ENCODE peak calls at places on chromosomes 16 and 17, in six cellular contexts. One of them, this sample, is unnamed.

GRCh38 chr16:263182-263774 is 12.5 kb downstream of the RGS11 start:
- DNase-seq in naive thymus-derived CD4-positive, alpha-beta T cell: no peak
- DNase-seq in aorta: no peak
- DNase-seq in endodermal cell: no peak
- DNase-seq in neuronal stem cell: no peak
- DNase-seq in gastrocnemius medialis: no peak
- DNase-seq in this sample: no peak

GRCh38 chr16:87550510-87550961 is 51.8 kb upstream of the JPH3 start:
- DNase-seq in aorta: no peak
- DNase-seq in endodermal cell: peak; percentile 90
- DNase-seq in neuronal stem cell: peak; percentile 33
- DNase-seq in gastrocnemius medialis: no peak
- DNase-seq in naive thymus-derived CD4-positive, alpha-beta T cell: peak; percentile 26
- DNase-seq in this sample: peak; percentile 43

GRCh38 chr16:75931970-75932369 is 205.7 kb upstream of the CPHXL start:
- DNase-seq in naive thymus-derived CD4-positive, alpha-beta T cell: no peak
- DNase-seq in gastrocnemius medialis: no peak
- DNase-seq in aorta: no peak
- DNase-seq in neuronal stem cell: no peak
- DNase-seq in endodermal cell: no peak
- DNase-seq in this sample: no peak

GRCh38 chr17:5396612-5397011 is 22.9 kb downstream of the NUP88 start:
- DNase-seq in aorta: no peak
- DNase-seq in gastrocnemius medialis: no peak
- DNase-seq in endodermal cell: no peak
- DNase-seq in naive thymus-derived CD4-positive, alpha-beta T cell: no peak
- DNase-seq in neuronal stem cell: no peak
- DNase-seq in this sample: no peak

GRCh38 chr16:81003610-81004460 is 2.9 kb downstream of the CMC2 start:
- DNase-seq in neuronal stem cell: no peak
- DNase-seq in gastrocnemius medialis: no peak
- DNase-seq in naive thymus-derived CD4-positive, alpha-beta T cell: no peak
- DNase-seq in endodermal cell: no peak
- DNase-seq in aorta: no peak
- DNase-seq in this sample: no peak

GRCh38 chr16:82203198-82203597 is 33.2 kb upstream of the MPHOSPH6 start:
- DNase-seq in naive thymus-derived CD4-positive, alpha-beta T cell: no peak
- DNase-seq in gastrocnemius medialis: no peak
- DNase-seq in endodermal cell: no peak
- DNase-seq in aorta: no peak
- DNase-seq in neuronal stem cell: no peak
- DNase-seq in this sample: no peak

GRCh38 chr17:9529033-9529748 is 46.4 kb downstream of the STX8 start:
- DNase-seq in naive thymus-derived CD4-positive, alpha-beta T cell: no peak
- DNase-seq in gastrocnemius medialis: no peak
- DNase-seq in aorta: no peak
- DNase-seq in endodermal cell: no peak
- DNase-seq in neuronal stem cell: no peak
- DNase-seq in this sample: no peak

GRCh38 chr16:25012525-25012991 is 2.6 kb downstream of the ARHGAP17 start:
- DNase-seq in neuronal stem cell: no peak
- DNase-seq in gastrocnemius medialis: no peak
- DNase-seq in naive thymus-derived CD4-positive, alpha-beta T cell: no peak
- DNase-seq in endodermal cell: no peak
- DNase-seq in aorta: no peak
- DNase-seq in this sample: no peak

GRCh38 chr17:69547947-69548346 is 133.4 kb downstream of the MAP2K6 start:
- DNase-seq in endodermal cell: no peak
- DNase-seq in aorta: no peak
- DNase-seq in neuronal stem cell: no peak
- DNase-seq in naive thymus-derived CD4-positive, alpha-beta T cell: no peak
- DNase-seq in gastrocnemius medialis: no peak
- DNase-seq in this sample: no peak

GRCh38 chr16:28210979-28211505 is 723 bp downstream of the XPO6 start:
- DNase-seq in endodermal cell: peak; percentile 68
- DNase-seq in aorta: peak; percentile 86
- DNase-seq in neuronal stem cell: peak; percentile 11
- DNase-seq in naive thymus-derived CD4-positive, alpha-beta T cell: peak; percentile 38
- DNase-seq in gastrocnemius medialis: peak; percentile 57
- DNase-seq in this sample: peak; percentile 74

GRCh38 chr16:3362931-3363330 is 7.2 kb downstream of the OR2C1 start:
- DNase-seq in neuronal stem cell: no peak
- DNase-seq in aorta: no peak
- DNase-seq in endodermal cell: no peak
- DNase-seq in gastrocnemius medialis: no peak
- DNase-seq in naive thymus-derived CD4-positive, alpha-beta T cell: no peak
- DNase-seq in this sample: no peak

GRCh38 chr17:20095366-20096080 is 86.4 kb downstream of the SPECC1 start:
- DNase-seq in endodermal cell: peak; percentile 90
- DNase-seq in gastrocnemius medialis: no peak
- DNase-seq in naive thymus-derived CD4-positive, alpha-beta T cell: no peak
- DNase-seq in neuronal stem cell: peak; percentile 46
- DNase-seq in aorta: peak; percentile 83
- DNase-seq in this sample: peak; percentile 50

GRCh38 chr17:596287-596686 is 118.4 kb downstream of the VPS53 start:
- DNase-seq in gastrocnemius medialis: no peak
- DNase-seq in endodermal cell: no peak
- DNase-seq in neuronal stem cell: no peak
- DNase-seq in naive thymus-derived CD4-positive, alpha-beta T cell: no peak
- DNase-seq in aorta: no peak
- DNase-seq in this sample: peak; percentile 53

GRCh38 chr16:17277981-17278381 is 192.8 kb downstream of the XYLT1 start:
- DNase-seq in gastrocnemius medialis: no peak
- DNase-seq in neuronal stem cell: no peak
- DNase-seq in endodermal cell: peak; percentile 86
- DNase-seq in naive thymus-derived CD4-positive, alpha-beta T cell: no peak
- DNase-seq in aorta: peak; percentile 53
- DNase-seq in this sample: peak; percentile 67

GRCh38 chr16:75244844-75245758 is 6.3 kb downstream of the BCAR1 start:
- DNase-seq in gastrocnemius medialis: peak; percentile 92
- DNase-seq in endodermal cell: peak; percentile 95
- DNase-seq in naive thymus-derived CD4-positive, alpha-beta T cell: no peak
- DNase-seq in neuronal stem cell: peak; percentile 75
- DNase-seq in aorta: peak; percentile 95
- DNase-seq in this sample: peak; percentile 96

GRCh38 chr17:1006054-1006453 is 9.1 kb downstream of the TIMM22 start:
- DNase-seq in gastrocnemius medialis: no peak
- DNase-seq in neuronal stem cell: no peak
- DNase-seq in aorta: peak; percentile 54
- DNase-seq in naive thymus-derived CD4-positive, alpha-beta T cell: no peak
- DNase-seq in endodermal cell: no peak
- DNase-seq in this sample: peak; percentile 52

GRCh38 chr17:77530591-77530990 is 389.8 kb downstream of the SEC14L1 start:
- DNase-seq in endodermal cell: peak; percentile 36
- DNase-seq in naive thymus-derived CD4-positive, alpha-beta T cell: no peak
- DNase-seq in gastrocnemius medialis: no peak
- DNase-seq in aorta: no peak
- DNase-seq in neuronal stem cell: no peak
- DNase-seq in this sample: no peak

GRCh38 chr16:83802559-83802958 is 5.2 kb upstream of the HSBP1 start:
- DNase-seq in gastrocnemius medialis: no peak
- DNase-seq in endodermal cell: peak; percentile 70
- DNase-seq in aorta: no peak
- DNase-seq in neuronal stem cell: no peak
- DNase-seq in naive thymus-derived CD4-positive, alpha-beta T cell: no peak
- DNase-seq in this sample: no peak

GRCh38 chr16:74817851-74818250 is 43.2 kb upstream of the FA2H start:
- DNase-seq in neuronal stem cell: no peak
- DNase-seq in naive thymus-derived CD4-positive, alpha-beta T cell: no peak
- DNase-seq in aorta: no peak
- DNase-seq in gastrocnemius medialis: no peak
- DNase-seq in endodermal cell: peak; percentile 71
- DNase-seq in this sample: no peak

GRCh38 chr16:71214771-71215381 is 15.6 kb downstream of the HYDIN start:
- DNase-seq in neuronal stem cell: no peak
- DNase-seq in naive thymus-derived CD4-positive, alpha-beta T cell: no peak
- DNase-seq in endodermal cell: no peak
- DNase-seq in aorta: no peak
- DNase-seq in gastrocnemius medialis: no peak
- DNase-seq in this sample: no peak

DNA sequence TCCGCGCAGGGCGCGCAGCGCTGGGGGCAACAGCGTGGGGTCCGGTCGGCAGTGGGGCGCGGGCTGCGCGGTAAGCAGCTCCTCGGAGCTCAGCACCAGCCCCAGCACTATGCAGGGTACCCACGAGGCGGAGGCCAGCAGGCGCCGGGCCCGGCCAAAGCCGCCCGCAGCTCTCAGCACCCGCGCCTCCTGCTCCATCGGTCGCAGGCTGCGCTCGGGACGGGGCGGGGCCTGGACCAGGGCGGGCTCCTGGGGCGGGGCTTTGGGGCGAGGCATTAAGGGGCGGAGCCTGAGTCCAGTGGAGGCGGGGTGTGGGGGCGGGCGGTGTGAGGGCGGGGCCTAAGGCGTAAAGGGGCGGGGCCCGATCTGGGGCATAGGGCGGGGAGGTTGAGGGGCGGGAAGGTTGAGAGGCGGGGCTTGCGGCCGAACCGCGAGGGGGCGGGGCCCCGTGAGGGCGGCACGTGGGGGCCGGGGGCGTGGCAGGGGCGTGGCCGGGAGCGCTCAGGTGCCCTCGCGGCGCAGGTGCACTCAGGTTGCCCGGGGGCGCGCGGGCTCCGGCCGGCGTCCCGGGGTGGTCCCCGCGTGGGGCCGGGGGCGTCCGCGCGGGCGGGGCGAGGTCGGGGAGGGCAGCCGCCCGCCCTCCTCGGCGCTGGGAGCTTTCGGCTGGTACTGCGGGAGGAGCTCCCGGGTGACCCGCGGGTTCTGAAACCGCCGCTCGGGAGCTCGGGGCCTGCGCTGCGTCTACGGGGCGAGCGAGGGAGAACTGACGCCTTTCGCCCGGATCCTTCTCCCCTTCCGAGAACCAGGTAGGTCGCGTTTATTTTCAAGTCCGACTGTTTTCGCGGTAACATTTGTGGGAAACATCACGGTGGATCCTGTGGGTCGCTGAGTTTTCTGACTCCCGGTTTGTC is 1.4 kb upstream of the SLC22A31 start:
- DNase-seq in aorta: peak; percentile 77
- DNase-seq in endodermal cell: peak; percentile 98
- DNase-seq in gastrocnemius medialis: peak; percentile 38
- DNase-seq in naive thymus-derived CD4-positive, alpha-beta T cell: peak; percentile 62
- DNase-seq in neuronal stem cell: peak; percentile 84
- DNase-seq in this sample: peak; percentile 41
- H3K4me3 ChIP-seq in aorta: no peak overlapping the region
- H3K4me3 ChIP-seq in endodermal cell: no peak overlapping the region
- H3K4me3 ChIP-seq in gastrocnemius medialis: peak overlapping the region; percentile 35
- H3K4me3 ChIP-seq in naive thymus-derived CD4-positive, alpha-beta T cell: no peak overlapping the region
- H3K4me3 ChIP-seq in neuronal stem cell: peak overlapping the region; percentile 84
- H3K4me3 ChIP-seq in this sample: no peak overlapping the region

GRCh38 chr17:76137351-76138233 is 3.5 kb downstream of the FOXJ1 start:
- DNase-seq in neuronal stem cell: no peak
- DNase-seq in endodermal cell: peak; percentile 80
- DNase-seq in naive thymus-derived CD4-positive, alpha-beta T cell: no peak
- DNase-seq in aorta: no peak
- DNase-seq in gastrocnemius medialis: no peak
- DNase-seq in this sample: no peak
- H3K4me1 ChIP-seq in neuronal stem cell: peaks cover 72% of the 10 kb centered on the region
- H3K4me1 ChIP-seq in endodermal cell: peaks cover 32% of the 10 kb centered on the region
- H3K4me1 ChIP-seq in naive thymus-derived CD4-positive, alpha-beta T cell: peaks cover 32% of the 10 kb centered on the region
- H3K4me1 ChIP-seq in aorta: no peaks in the 10 kb centered on the region
- H3K4me1 ChIP-seq in gastrocnemius medialis: peaks cover 20% of the 10 kb centered on the region
- H3K4me1 ChIP-seq in this sample: peaks cover 36% of the 10 kb centered on the region

GRCh38 chr16:31092330-31092729 is 2.3 kb downstream of the VKORC1 start:
- DNase-seq in endodermal cell: no peak
- DNase-seq in neuronal stem cell: no peak
- DNase-seq in aorta: no peak
- DNase-seq in gastrocnemius medialis: no peak
- DNase-seq in naive thymus-derived CD4-positive, alpha-beta T cell: no peak
- DNase-seq in this sample: no peak

GRCh38 chr16:31090540-31090939 is 1.8 kb upstream of the PRSS53 start:
- DNase-seq in gastrocnemius medialis: no peak
- DNase-seq in naive thymus-derived CD4-positive, alpha-beta T cell: no peak
- DNase-seq in neuronal stem cell: no peak
- DNase-seq in endodermal cell: no peak
- DNase-seq in aorta: no peak
- DNase-seq in this sample: no peak

GRCh38 chr16:31094088-31094423 is 541 bp downstream of the VKORC1 start:
- DNase-seq in aorta: peak; percentile 63
- DNase-seq in gastrocnemius medialis: no peak
- DNase-seq in neuronal stem cell: peak; percentile 20
- DNase-seq in endodermal cell: peak; percentile 73
- DNase-seq in naive thymus-derived CD4-positive, alpha-beta T cell: no peak
- DNase-seq in this sample: peak; percentile 33

GRCh38 chr16:31094424-31095120 is at the start of gene VKORC1:
- DNase-seq in neuronal stem cell: peak; percentile 96
- DNase-seq in aorta: peak; percentile 98
- DNase-seq in gastrocnemius medialis: peak; percentile 95
- DNase-seq in naive thymus-derived CD4-positive, alpha-beta T cell: peak; percentile 82
- DNase-seq in endodermal cell: peak; percentile 98
- DNase-seq in this sample: peak; percentile 97

GRCh38 chr16:31093132-31093703 is 1.4 kb downstream of the VKORC1 start:
- DNase-seq in naive thymus-derived CD4-positive, alpha-beta T cell: no peak
- DNase-seq in endodermal cell: peak; percentile 87
- DNase-seq in aorta: no peak
- DNase-seq in neuronal stem cell: peak; percentile 33
- DNase-seq in gastrocnemius medialis: no peak
- DNase-seq in this sample: no peak
- H3K4me3 ChIP-seq in naive thymus-derived CD4-positive, alpha-beta T cell: no peak overlapping the region
- H3K4me3 ChIP-seq in endodermal cell: peak overlapping the region; percentile 95
- H3K4me3 ChIP-seq in aorta: no peak overlapping the region
- H3K4me3 ChIP-seq in neuronal stem cell: no peak overlapping the region
- H3K4me3 ChIP-seq in gastrocnemius medialis: peak overlapping the region; percentile 79
- H3K4me3 ChIP-seq in this sample: no peak overlapping the region

DNA sequence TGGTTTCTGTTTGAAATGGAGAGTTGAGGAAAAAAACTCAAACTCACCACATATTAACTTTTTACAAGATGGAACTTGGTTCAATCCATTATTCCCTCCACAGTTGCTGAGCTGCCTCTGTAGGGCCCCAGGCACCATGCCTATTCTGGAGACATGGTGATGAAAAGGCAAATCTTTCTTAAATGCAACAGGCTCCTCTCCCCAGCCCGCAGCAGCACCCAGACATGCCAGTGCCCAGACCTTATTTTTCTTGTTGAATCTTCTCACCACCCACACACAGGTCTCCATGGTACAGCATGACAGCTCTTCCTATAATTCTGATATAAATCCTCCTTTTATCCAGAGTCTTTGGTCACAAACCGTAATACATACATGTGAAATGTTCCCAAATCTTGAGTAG is 7.6 kb downstream of the CYTH1 start:
- DNase-seq in neuronal stem cell: no peak
- DNase-seq in gastrocnemius medialis: no peak
- DNase-seq in aorta: no peak
- DNase-seq in naive thymus-derived CD4-positive, alpha-beta T cell: no peak
- DNase-seq in endodermal cell: no peak
- DNase-seq in this sample: no peak
- H3K4me1 ChIP-seq in neuronal stem cell: no peaks in the 10 kb centered on the region
- H3K4me1 ChIP-seq in gastrocnemius medialis: peaks cover 25% of the 10 kb centered on the region
- H3K4me1 ChIP-seq in aorta: no peaks in the 10 kb centered on the region
- H3K4me1 ChIP-seq in naive thymus-derived CD4-positive, alpha-beta T cell: peaks cover 70% of the 10 kb centered on the region
- H3K4me1 ChIP-seq in endodermal cell: no peaks in the 10 kb centered on the region
- H3K4me1 ChIP-seq in this sample: peaks cover 17% of the 10 kb centered on the region

DNA sequence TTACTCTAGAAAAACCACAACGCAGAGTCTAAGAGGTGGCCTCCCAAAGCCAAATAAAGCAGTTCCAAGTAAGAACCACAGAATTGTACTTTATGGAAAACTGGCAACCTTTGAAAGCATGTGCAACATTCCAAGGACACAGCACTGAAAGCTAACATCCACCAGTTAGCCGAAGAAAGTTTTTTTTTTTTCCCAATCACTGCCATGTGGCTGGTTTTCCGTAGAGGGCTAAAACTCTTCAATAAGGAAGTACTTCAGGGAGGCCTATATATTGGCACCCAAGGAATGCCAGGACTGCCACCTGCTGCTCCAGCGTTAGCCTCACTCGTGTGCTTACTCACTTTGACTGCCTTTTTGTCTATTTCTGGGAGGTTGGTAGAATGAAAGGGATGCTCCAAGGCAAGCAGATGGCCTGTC is 25.2 kb downstream of the CEP95 start:
- DNase-seq in aorta: no peak
- DNase-seq in gastrocnemius medialis: no peak
- DNase-seq in endodermal cell: no peak
- DNase-seq in neuronal stem cell: no peak
- DNase-seq in naive thymus-derived CD4-positive, alpha-beta T cell: no peak
- DNase-seq in this sample: no peak
- H3K4me3 ChIP-seq in aorta: no peak overlapping the region
- H3K4me3 ChIP-seq in gastrocnemius medialis: no peak overlapping the region
- H3K4me3 ChIP-seq in endodermal cell: no peak overlapping the region
- H3K4me3 ChIP-seq in neuronal stem cell: no peak overlapping the region
- H3K4me3 ChIP-seq in naive thymus-derived CD4-positive, alpha-beta T cell: no peak overlapping the region
- H3K4me3 ChIP-seq in this sample: no peak overlapping the region

This sample was measured in thyroid gland.